ENCODE peak calls at places on chromosome 7, in five cellular contexts. K, O, H, E and Y are unnamed samples.

GRCh38 chr7:97005764-97006145 is 402 bp downstream of the DLX6 start:
- DNase-seq in K (peak), O (no peak), H (peak), E (no peak), Y (no peak)

GRCh38 chr7:130961128-130961601 is 227.2 kb upstream of the KLF14 start:
- DNase-seq in K (peak), O (no peak), H (peak), E (peak), Y (no peak)

GRCh38 chr7:5636914-5637313 is 144.5 kb downstream of the RNF216 start:
- DNase-seq in K (peak), O (no peak), H (peak), E (peak), Y (peak)

GRCh38 chr7:22387583-22387982 is 30.6 kb upstream of the RAPGEF5 start:
- DNase-seq in K (peak), O (no peak), H (peak), E (peak), Y (no peak)

GRCh38 chr7:12199363-12199762 is 11.7 kb upstream of the TMEM106B start:
- DNase-seq in K (no peak), O (no peak), H (no peak), E (no peak), Y (no peak)

GRCh38 chr7:32905175-32905662 is 13.7 kb upstream of the KBTBD2 start:
- DNase-seq in K (peak), O (no peak), H (peak), E (peak), Y (no peak)

GRCh38 chr7:37832194-37832593 is 16.2 kb upstream of the NME8 start:
- DNase-seq in K (peak), O (no peak), H (no peak), E (no peak), Y (no peak)

GRCh38 chr7:144534196-144534595 is 130.7 kb upstream of the NOBOX start:
- DNase-seq in K (no peak), O (no peak), H (no peak), E (no peak), Y (no peak)

GRCh38 chr7:24980695-24981543 is 941 bp upstream of the OSBPL3 start:
- DNase-seq in K (peak), O (no peak), H (peak), E (no peak), Y (no peak)

GRCh38 chr7:140402178-140402835 is 1.6 kb upstream of the RAB19 start:
- DNase-seq in K (peak), O (no peak), H (peak), E (no peak), Y (no peak)

GRCh38 chr7:146961617-146962016 is 845.0 kb downstream of the CNTNAP2 start:
- DNase-seq in K (peak), O (no peak), H (peak), E (peak), Y (no peak)

GRCh38 chr7:122883049-122883670 is 3.1 kb downstream of the CADPS2 start:
- DNase-seq in K (no peak), O (peak), H (no peak), E (no peak), Y (no peak)

GRCh38 chr7:141198191-141198958 is 124.5 kb downstream of the TMEM178B start:
- DNase-seq in K (no peak), O (no peak), H (peak), E (no peak), Y (no peak)

GRCh38 chr7:93147358-93147757 is 827 bp downstream of the SAMD9L start:
- DNase-seq in K (peak), O (no peak), H (peak), E (no peak), Y (peak)

GRCh38 chr7:29204491-29205281 is 10.1 kb downstream of the CHN2 start:
- DNase-seq in K (no peak), O (no peak), H (no peak), E (no peak), Y (no peak)

GRCh38 chr7:78770422-78771410 is 682.8 kb downstream of the MAGI2 start:
- DNase-seq in K (peak), O (peak), H (peak), E (no peak), Y (peak)

GRCh38 chr7:12123172-12123571 is 87.9 kb upstream of the TMEM106B start:
- DNase-seq in K (no peak), O (no peak), H (no peak), E (no peak), Y (no peak)

GRCh38 chr7:92159-92767 is 100.1 kb upstream of the FAM20C start:
- DNase-seq in K (no peak), O (no peak), H (no peak), E (no peak), Y (no peak)

GRCh38 chr7:122846591-122846990 is 39.7 kb downstream of the CADPS2 start:
- DNase-seq in K (no peak), O (no peak), H (no peak), E (no peak), Y (no peak)

GRCh38 chr7:92496876-92497275 is 19.1 kb upstream of the ERVW-1 start:
- DNase-seq in K (no peak), O (no peak), H (peak), E (no peak), Y (no peak)

GRCh38 chr7:19108985-19109946 is 8.2 kb downstream of the TWIST1 start:
- DNase-seq in K (no peak), O (no peak), H (peak), E (no peak), Y (no peak)

GRCh38 chr7:142626420-142627035 is 122.7 kb upstream of the PRSS1 start:
- DNase-seq in K (no peak), O (no peak), H (peak), E (no peak), Y (no peak)

GRCh38 chr7:76300210-76300731 is 2.2 kb upstream of the HSPB1 start:
- DNase-seq in K (peak), O (no peak), H (peak), E (no peak), Y (no peak)

GRCh38 chr7:80335473-80336232 is 176.2 kb downstream of the GNAT3 start:
- DNase-seq in K (peak), O (peak), H (no peak), E (peak), Y (no peak)

GRCh38 chr7:127798023-127798422 is 146.0 kb downstream of the SND1 start:
- DNase-seq in K (peak), O (no peak), H (no peak), E (no peak), Y (peak)

GRCh38 chr7:27139335-27140107 is 4.0 kb downstream of the HOXA5 start:
- DNase-seq in K (no peak), O (no peak), H (no peak), E (no peak), Y (no peak)

GRCh38 chr7:13778967-13779366 is 210.5 kb downstream of the ETV1 start:
- DNase-seq in K (peak), O (no peak), H (peak), E (no peak), Y (no peak)

GRCh38 chr7:32147909-32148308 is 77.7 kb upstream of the PDE1C start:
- DNase-seq in K (no peak), O (no peak), H (peak), E (no peak), Y (no peak)

GRCh38 chr7:20892776-20893175 is 106.1 kb upstream of the SP8 start:
- DNase-seq in K (peak), O (peak), H (no peak), E (no peak), Y (no peak)